ENCODE peak calls at places on chromosomes 2 and 18, in seven cellular contexts. M is stimulated activated CD4-positive, alpha-beta T cell treated with anti-CD3 and anti-CD28 coated beads, Interleukin-15, amount 100 ng/mL, for 1 hour; F is iPS-NIHi11; V is GM13977; U is left cardiac atrium; T is M059J; Y is T follicular helper cell. C is an unnamed sample.

GRCh38 chr2:239319261-239319661 is 81.6 kb downstream of the HDAC4 start:
- DNase-seq in M (no peak), F (no peak), V (peak), U (peak), T (no peak), Y (no peak), C (no peak)

GRCh38 chr18:62324917-62325805 is at the start of gene TNFRSF11A:
- DNase-seq in M (peak), F (peak), V (peak), U (peak), T (peak), Y (peak), C (peak)

GRCh38 chr2:168175469-168175868 is 71.9 kb downstream of the STK39 start:
- DNase-seq in M (no peak), F (no peak), V (no peak), U (no peak), T (no peak), Y (no peak), C (no peak)

GRCh38 chr2:26772064-26773001 is 8.2 kb downstream of the SLC35F6 start:
- DNase-seq in M (no peak), F (no peak), V (no peak), U (peak), T (peak), Y (no peak), C (no peak)

GRCh38 chr2:170292415-170292814 is 114.5 kb downstream of the MYO3B start:
- DNase-seq in M (no peak), F (no peak), V (no peak), U (no peak), T (no peak), Y (no peak), C (no peak)

GRCh38 chr18:33577688-33578370 is at the start of gene ASXL3:
- DNase-seq in M (no peak), F (peak), V (peak), U (peak), T (no peak), Y (no peak), C (no peak)

GRCh38 chr2:20065885-20066602 is 14.6 kb upstream of the LAPTM4A start:
- DNase-seq in M (no peak), F (no peak), V (no peak), U (peak), T (peak), Y (no peak), C (peak)

GRCh38 chr2:128791983-128792315 is 473.3 kb upstream of the HS6ST1 start:
- DNase-seq in M (no peak), F (no peak), V (no peak), U (no peak), T (no peak), Y (no peak), C (no peak)

GRCh38 chr18:24051256-24051947 is 36.8 kb downstream of the TTC39C start:
- DNase-seq in M (no peak), F (no peak), V (no peak), U (no peak), T (peak), Y (no peak), C (no peak)

GRCh38 chr2:54678719-54679118 is 44.7 kb upstream of the EML6 start:
- DNase-seq in M (no peak), F (no peak), V (no peak), U (no peak), T (no peak), Y (no peak), C (no peak)

GRCh38 chr2:57022496-57022895 is 838.7 kb downstream of the CCDC85A start:
- DNase-seq in M (no peak), F (no peak), V (no peak), U (no peak), T (peak), Y (no peak), C (no peak)

GRCh38 chr2:232937278-232937906 is 67.3 kb downstream of the SNORC start:
- DNase-seq in M (no peak), F (no peak), V (no peak), U (no peak), T (peak), Y (no peak), C (no peak)

GRCh38 chr2:224802407-224802806 is 86.2 kb upstream of the CCDC195 start:
- DNase-seq in M (no peak), F (peak), V (no peak), U (no peak), T (peak), Y (no peak), C (peak)

GRCh38 chr2:158512323-158512722 is 55.6 kb downstream of the PKP4 start:
- DNase-seq in M (no peak), F (no peak), V (no peak), U (no peak), T (no peak), Y (no peak), C (no peak)

GRCh38 chr2:102358496-102358895 is 2.9 kb downstream of the IL18R1 start:
- DNase-seq in M (no peak), F (no peak), V (no peak), U (no peak), T (no peak), Y (no peak), C (no peak)

GRCh38 chr18:48290162-48290926 is 118.8 kb downstream of the ZBTB7C start:
- DNase-seq in M (no peak), F (no peak), V (no peak), U (no peak), T (peak), Y (no peak), C (peak)

GRCh38 chr2:147521936-147522335 is 322.9 kb upstream of the ACVR2A start:
- DNase-seq in M (no peak), F (no peak), V (no peak), U (no peak), T (no peak), Y (no peak), C (no peak)

GRCh38 chr2:231185050-231185725 is 13.2 kb upstream of the ARMC9 start:
- DNase-seq in M (no peak), F (no peak), V (no peak), U (peak), T (no peak), Y (no peak), C (no peak)

GRCh38 chr2:96537066-96537733 is 648 bp downstream of the ARID5A start:
- DNase-seq in M (peak), F (no peak), V (peak), U (peak), T (peak), Y (peak), C (no peak)

GRCh38 chr2:71798266-71799012 is 345.1 kb downstream of the DYSF start:
- DNase-seq in M (no peak), F (peak), V (peak), U (peak), T (peak), Y (no peak), C (peak)

GRCh38 chr2:96739633-96740428 is at the start of gene LMAN2L:
- DNase-seq in M (peak), F (peak), V (peak), U (peak), T (peak), Y (peak), C (peak)

GRCh38 chr2:134253117-134253704 is 661 bp upstream of the MGAT5 start:
- DNase-seq in M (no peak), F (no peak), V (peak), U (no peak), T (no peak), Y (no peak), C (no peak)

GRCh38 chr18:49812321-49813070 is 837 bp downstream of the ACAA2 start:
- DNase-seq in M (no peak), F (no peak), V (peak), U (no peak), T (no peak), Y (no peak), C (no peak)

GRCh38 chr2:202545523-202545922 is 89.2 kb upstream of the FAM117B start:
- DNase-seq in M (no peak), F (no peak), V (peak), U (no peak), T (no peak), Y (no peak), C (no peak)

GRCh38 chr2:10169581-10169980 is 47.0 kb downstream of the RRM2 start:
- DNase-seq in M (no peak), F (no peak), V (no peak), U (no peak), T (peak), Y (no peak), C (peak)

GRCh38 chr2:19362652-19363473 is 4.4 kb upstream of the OSR1 start:
- DNase-seq in M (no peak), F (peak), V (peak), U (peak), T (peak), Y (no peak), C (peak)